ENCODE peak calls at places on chromosomes 11 and 22, in six cellular contexts. K is psoas muscle, Y is heart right ventricle, C is DND-41, L is adipocyte, J is spleen. N is an unnamed sample.
A peak's percentile ranks its signal among the peaks of the same experiment; 100 is the strongest.

GRCh38 chr22:38406617-38407016 is 48.4 kb downstream of the KCNJ4 start:
- DNase-seq in K (no peak), Y (no peak), C (no peak), L (no peak), J (no peak), N (no peak)

GRCh38 chr22:38423512-38424503 is 31.2 kb downstream of the KCNJ4 start:
- DNase-seq in K (no peak), Y (no peak), C (no peak), L (no peak), J (no peak), N (no peak)

GRCh38 chr11:102453286-102453797 is 777 bp upstream of the TMEM123 start:
- DNase-seq in K (no peak), Y (no peak), C (no peak), L (no peak), J (no peak), N (no peak)

GRCh38 chr11:134560066-134560465 is 148.0 kb upstream of the B3GAT1 start:
- DNase-seq in K (no peak), Y (no peak), C (peak; percentile 85), L (no peak), J (peak; percentile 73), N (peak; percentile 61)

GRCh38 chr11:95576149-95576851 is 213.3 kb downstream of the FAM76B start:
- DNase-seq in K (no peak), Y (no peak), C (no peak), L (peak; percentile 28), J (no peak), N (no peak)

GRCh38 chr22:50517495-50518260 is 7.7 kb downstream of the SCO2 start:
- DNase-seq in K (no peak), Y (no peak), C (no peak), L (no peak), J (no peak), N (no peak)

GRCh38 chr22:46592390-46592872 is 27.8 kb upstream of the GRAMD4 start:
- DNase-seq in K (peak; percentile 56), Y (peak; percentile 70), C (peak; percentile 84), L (no peak), J (peak; percentile 92), N (no peak)

GRCh38 chr11:98967005-98967404 is 53.7 kb upstream of the CNTN5 start:
- DNase-seq in K (no peak), Y (no peak), C (no peak), L (no peak), J (no peak), N (no peak)

GRCh38 chr11:2128512-2129322 is 10.5 kb downstream of the IGF2 start:
- DNase-seq in K (no peak), Y (no peak), C (no peak), L (no peak), J (no peak), N (no peak)

GRCh38 chr11:120040136-120040840 is 97.6 kb downstream of the TRIM29 start:
- DNase-seq in K (no peak), Y (no peak), C (no peak), L (no peak), J (no peak), N (no peak)

GRCh38 chr11:79437981-79438630 is 2.7 kb downstream of the TENM4 start:
- DNase-seq in K (no peak), Y (no peak), C (no peak), L (peak; percentile 34), J (peak; percentile 75), N (no peak)

GRCh38 chr11:33668468-33668825 is 32.2 kb downstream of the C11orf91 start:
- DNase-seq in K (no peak), Y (no peak), C (no peak), L (peak; percentile 64), J (no peak), N (no peak)

GRCh38 chr22:29830585-29830984 is 7.5 kb downstream of the ASCC2 start:
- DNase-seq in K (peak; percentile 72), Y (peak; percentile 55), C (no peak), L (no peak), J (no peak), N (no peak)

GRCh38 chr11:73260127-73260457 is 12.0 kb upstream of the P2RY6 start:
- DNase-seq in K (no peak), Y (no peak), C (no peak), L (no peak), J (no peak), N (peak; percentile 18)

GRCh38 chr11:96798445-96798844 is 408.6 kb downstream of the JRKL start:
- DNase-seq in K (no peak), Y (no peak), C (no peak), L (no peak), J (no peak), N (no peak)

GRCh38 chr22:39254789-39255298 is 10.1 kb upstream of the PDGFB start:
- DNase-seq in K (peak; percentile 59), Y (no peak), C (no peak), L (peak; percentile 53), J (no peak), N (no peak)

GRCh38 chr22:28411125-28411524 is 268.5 kb downstream of the TTC28 start:
- DNase-seq in K (no peak), Y (no peak), C (no peak), L (peak; percentile 69), J (no peak), N (no peak)

GRCh38 chr11:82927264-82927880 is 25.8 kb downstream of the DDIAS start:
- DNase-seq in K (no peak), Y (no peak), C (peak; percentile 13), L (peak; percentile 89), J (no peak), N (no peak)

GRCh38 chr11:17972987-17973386 is 39.9 kb downstream of the SERGEF start:
- DNase-seq in K (peak; percentile 50), Y (peak; percentile 23), C (peak; percentile 15), L (peak; percentile 86), J (no peak), N (no peak)

DNA sequence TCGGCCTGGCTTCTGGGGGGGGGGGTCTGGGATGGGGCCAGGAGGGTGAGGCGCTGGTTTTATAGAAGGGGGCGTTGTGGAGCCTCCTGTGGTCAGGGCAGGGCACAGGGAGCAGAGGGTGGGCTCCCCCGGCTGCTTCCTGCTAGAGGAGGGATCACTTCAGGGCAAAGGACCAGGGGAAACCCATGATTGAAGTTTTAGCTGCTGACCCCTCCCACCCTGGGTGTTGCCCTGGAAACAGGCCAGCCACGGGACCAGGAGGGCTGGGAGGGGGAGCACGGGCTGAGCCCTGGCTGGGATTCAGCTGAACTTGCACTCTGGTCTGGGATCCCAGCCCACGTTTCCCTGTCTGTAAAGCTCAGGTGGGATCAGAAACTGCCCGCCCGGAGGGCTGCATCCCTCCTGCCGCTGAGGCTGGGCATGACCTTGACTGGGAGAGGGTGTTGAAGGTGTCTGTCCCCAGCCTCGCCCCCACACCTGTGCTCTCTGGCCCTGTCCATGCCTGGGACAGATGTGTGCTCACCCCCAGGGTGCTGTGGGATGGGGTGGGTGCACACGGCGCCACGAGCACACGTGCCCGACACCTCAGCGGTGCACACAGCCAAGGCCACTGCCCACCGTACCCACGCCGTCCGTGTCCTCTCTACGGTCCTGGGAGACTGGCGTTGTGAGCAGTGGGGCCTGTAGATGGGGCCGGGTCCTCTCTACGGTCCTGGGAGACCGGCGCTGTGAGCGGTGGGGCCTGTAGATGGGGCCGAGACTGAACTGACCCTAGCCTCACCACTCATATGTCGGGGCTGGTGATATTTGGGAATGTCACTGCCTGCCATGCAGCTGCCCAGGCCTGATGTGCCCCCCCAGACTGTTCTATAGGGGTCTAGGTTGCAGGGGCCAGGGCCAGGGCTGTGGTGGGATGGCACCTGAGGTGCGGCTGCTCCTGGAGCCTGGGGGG is 2.3 kb downstream of the TSPAN4 start:
- DNase-seq in K (peak; percentile 90), Y (peak; percentile 91), C (peak; percentile 73), L (peak; percentile 92), J (peak; percentile 90), N (peak; percentile 94)
- H3K4me1 ChIP-seq in K (peaks cover 39% of the 10 kb centered on the region), Y (peaks cover 75% of the 10 kb centered on the region), C (peaks cover 40% of the 10 kb centered on the region), L (peaks cover 52% of the 10 kb centered on the region), J (peaks cover 37% of the 10 kb centered on the region), N (peaks cover 51% of the 10 kb centered on the region)

DNA sequence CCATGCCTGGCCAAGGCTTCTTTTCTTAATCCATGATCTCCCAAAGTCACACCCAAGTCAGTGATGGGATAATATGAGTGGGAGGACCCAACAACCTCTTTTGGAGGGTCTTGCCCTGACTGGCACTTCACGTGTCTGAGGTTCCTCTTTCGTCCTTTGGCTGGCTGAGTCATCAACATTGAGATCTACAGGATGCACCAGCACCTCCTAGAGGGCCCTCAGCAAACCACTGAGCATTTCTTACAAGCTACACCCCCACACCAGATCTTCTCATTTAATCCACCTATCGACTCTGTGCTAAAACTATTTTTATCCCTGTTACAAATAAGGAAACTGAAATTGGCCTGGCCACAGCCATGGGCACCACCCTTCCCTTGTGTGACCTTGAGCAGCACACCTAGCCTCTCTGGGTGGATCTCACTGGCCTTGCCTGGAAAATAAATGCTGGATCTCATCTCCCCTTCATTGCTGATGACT is 63.4 kb downstream of the FLI1 start:
- DNase-seq in K (no peak), Y (no peak), C (peak; percentile 32), L (no peak), J (peak; percentile 82), N (no peak)
- H3K4me3 ChIP-seq in K (no peak overlapping the region), Y (no peak overlapping the region), C (no peak overlapping the region), L (no peak overlapping the region), J (no peak overlapping the region), N (no peak overlapping the region)

DNA sequence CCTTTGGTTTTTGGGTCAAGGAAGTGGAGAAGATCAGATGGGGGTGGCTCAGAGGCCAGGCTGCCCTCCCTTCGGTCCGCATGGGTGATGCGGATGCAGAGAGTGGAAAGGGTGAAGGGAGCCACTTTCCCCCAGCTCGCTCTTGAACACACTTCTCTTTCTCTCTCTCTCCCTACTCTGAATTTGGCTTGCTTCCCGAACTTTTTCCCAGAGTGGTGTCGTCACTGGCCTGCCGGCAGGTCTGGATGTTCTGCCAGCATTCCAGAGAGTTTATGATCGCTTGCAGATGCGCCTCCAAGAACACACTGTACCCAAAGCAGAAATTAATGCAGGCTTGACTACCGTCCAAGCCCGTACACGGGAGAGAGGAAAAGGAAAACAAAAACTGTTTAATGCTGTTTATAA is 103.2 kb downstream of the ZBTB16 start:
- DNase-seq in K (peak; percentile 85), Y (peak; percentile 77), C (no peak), L (peak; percentile 99), J (no peak), N (peak; percentile 84)
- H3K4me1 ChIP-seq in K (peaks cover 89% of the 10 kb centered on the region), Y (peaks cover 99% of the 10 kb centered on the region), C (peaks cover 22% of the 10 kb centered on the region), L (peaks cover 89% of the 10 kb centered on the region), J (peaks cover 64% of the 10 kb centered on the region), N (peaks cover 91% of the 10 kb centered on the region)

DNA sequence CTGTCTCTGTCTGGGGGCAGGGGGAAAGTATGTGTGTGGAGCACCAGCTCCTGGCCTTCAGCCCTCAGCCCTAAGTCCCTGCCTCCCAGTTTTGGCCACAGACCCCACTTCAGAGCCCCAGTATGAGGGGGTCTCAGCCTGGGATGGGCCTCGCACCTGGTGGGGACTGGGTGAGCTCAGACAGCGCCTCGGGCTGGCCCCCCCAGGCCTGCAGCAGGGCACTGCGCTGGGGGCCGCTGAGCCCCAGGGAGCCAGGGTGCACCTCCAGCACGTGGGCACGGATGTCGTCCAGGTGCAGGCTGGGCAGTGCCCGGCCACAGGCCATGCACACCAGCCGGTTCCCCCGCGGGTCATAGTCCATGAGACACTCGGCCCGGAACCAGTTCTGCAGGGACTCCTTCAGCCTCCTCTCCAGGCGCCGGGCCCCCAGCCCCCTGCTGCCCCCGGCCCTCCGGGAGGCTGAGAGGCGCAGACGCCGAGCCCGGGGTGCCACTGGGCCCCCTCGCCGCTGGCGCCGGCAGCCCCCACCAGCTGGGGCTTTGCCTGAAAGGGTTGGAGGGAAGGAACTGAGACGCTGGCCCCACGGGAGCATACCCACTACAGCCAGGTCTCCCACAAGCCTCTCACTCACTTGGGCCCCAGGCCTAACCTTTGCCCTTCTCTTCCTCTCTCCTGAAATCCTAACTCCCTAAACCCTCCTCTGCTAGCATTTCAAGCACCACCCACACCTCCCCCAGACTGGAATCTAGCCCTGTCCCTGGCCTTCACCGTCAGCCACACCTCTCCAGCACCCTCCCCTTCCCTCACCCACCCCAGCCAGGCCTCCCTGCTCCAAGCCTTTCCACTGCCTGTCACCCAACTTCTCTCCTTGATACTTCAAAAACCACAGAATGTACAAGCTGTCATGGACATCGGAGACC is 3.6 kb downstream of the ZFTA start:
- DNase-seq in K (peak; percentile 23), Y (peak; percentile 14), C (no peak), L (no peak), J (no peak), N (no peak)
- H3K4me3 ChIP-seq in K (no peak overlapping the region), Y (no peak overlapping the region), C (no peak overlapping the region), L (no peak overlapping the region), J (no peak overlapping the region), N (no peak overlapping the region)